ENCODE peak calls at places on chromosomes 16 and 17, in six cellular contexts. Z is mesothelial cell of epicardium; I is activated CD8-positive, alpha-beta memory T cell treated with anti-CD3 and anti-CD28 coated beads for 48 hours; O is activated T-cell treated with anti-CD3 and anti-CD28 coated beads for 24 hours; P is endothelial cell of umbilical vein; M is spleen. Y is an unnamed sample.

GRCh38 chr17:4607773-4608187 is 23.5 kb downstream of the SMTNL2 start:
- DNase-seq in Z (peak; percentile 71), I (no peak), O (no peak), P (peak; percentile 66), M (no peak), Y (no peak)

GRCh38 chr17:66873962-66874361 is 39.0 kb downstream of the CACNG5 start:
- DNase-seq in Z (no peak), I (no peak), O (no peak), P (no peak), M (no peak), Y (no peak)

GRCh38 chr16:86512860-86513470 is 2.6 kb downstream of the FOXF1 start:
- DNase-seq in Z (no peak), I (no peak), O (no peak), P (no peak), M (no peak), Y (no peak)

GRCh38 chr17:69523252-69523861 is 108.9 kb downstream of the MAP2K6 start:
- DNase-seq in Z (no peak), I (no peak), O (no peak), P (peak; percentile 76), M (no peak), Y (no peak)

GRCh38 chr17:81295678-81296381 is 723 bp upstream of the SLC38A10 start:
- DNase-seq in Z (no peak), I (no peak), O (peak; percentile 22), P (peak; percentile 50), M (no peak), Y (no peak)

GRCh38 chr16:84768798-84769177 is 51.0 kb upstream of the CRISPLD2 start:
- DNase-seq in Z (no peak), I (no peak), O (no peak), P (no peak), M (no peak), Y (no peak)

GRCh38 chr16:84085774-84086173 is 31.0 kb downstream of the MBTPS1 start:
- DNase-seq in Z (no peak), I (no peak), O (no peak), P (no peak), M (no peak), Y (no peak)

GRCh38 chr17:69643686-69644085 is 229.2 kb downstream of the MAP2K6 start:
- DNase-seq in Z (no peak), I (no peak), O (no peak), P (no peak), M (no peak), Y (no peak)

GRCh38 chr17:40952675-40953074 is 14.1 kb downstream of the KRT39 start:
- DNase-seq in Z (no peak), I (no peak), O (no peak), P (no peak), M (no peak), Y (no peak)

GRCh38 chr16:23353440-23353839 is 51.3 kb downstream of the SCNN1B start:
- DNase-seq in Z (no peak), I (no peak), O (no peak), P (no peak), M (peak; percentile 11), Y (no peak)

GRCh38 chr17:6574689-6575595 is 18.6 kb upstream of the PITPNM3 start:
- DNase-seq in Z (no peak), I (peak; percentile 30), O (peak; percentile 18), P (peak; percentile 69), M (peak; percentile 85), Y (peak; percentile 63)

GRCh38 chr16:88610080-88610479 is 28.3 kb upstream of the IL17C start:
- DNase-seq in Z (no peak), I (no peak), O (no peak), P (no peak), M (no peak), Y (no peak)

GRCh38 chr17:63171428-63172205 is 205.6 kb downstream of the TANC2 start:
- DNase-seq in Z (no peak), I (no peak), O (no peak), P (peak; percentile 61), M (no peak), Y (no peak)

GRCh38 chr17:70355185-70355584 is 185.9 kb downstream of the KCNJ2 start:
- DNase-seq in Z (no peak), I (no peak), O (no peak), P (no peak), M (no peak), Y (no peak)

GRCh38 chr17:74471341-74471740 is 4.9 kb downstream of the CD300A start:
- DNase-seq in Z (no peak), I (no peak), O (no peak), P (no peak), M (no peak), Y (no peak)

GRCh38 chr17:14152726-14153125 is 83.4 kb downstream of the COX10 start:
- DNase-seq in Z (no peak), I (no peak), O (no peak), P (no peak), M (no peak), Y (no peak)

GRCh38 chr17:78665952-78666920 is 89.0 kb upstream of the DNAH17 start:
- DNase-seq in Z (no peak), I (no peak), O (peak; percentile 26), P (peak; percentile 94), M (peak; percentile 74), Y (no peak)

GRCh38 chr17:48840441-48840840 is 9.6 kb downstream of the CALCOCO2 start:
- DNase-seq in Z (no peak), I (no peak), O (no peak), P (no peak), M (no peak), Y (no peak)

GRCh38 chr17:73357318-73357717 is 45.5 kb upstream of the CDC42EP4 start:
- DNase-seq in Z (no peak), I (no peak), O (no peak), P (no peak), M (no peak), Y (no peak)

GRCh38 chr17:1169471-1169908 is 10.3 kb downstream of the ABR start:
- DNase-seq in Z (no peak), I (no peak), O (no peak), P (no peak), M (no peak), Y (no peak)

GRCh38 chr17:7880076-7880868 is 8.3 kb upstream of the CHD3 start:
- DNase-seq in Z (no peak), I (no peak), O (no peak), P (no peak), M (no peak), Y (no peak)

GRCh38 chr16:53098526-53099317 is 43.9 kb downstream of the CHD9 start:
- DNase-seq in Z (peak; percentile 54), I (peak; percentile 32), O (peak; percentile 12), P (peak; percentile 95), M (peak; percentile 93), Y (no peak)

GRCh38 chr16:75580-76501 is 2.2 kb upstream of the MPG start:
- DNase-seq in Z (peak; percentile 55), I (no peak), O (no peak), P (peak; percentile 41), M (no peak), Y (no peak)

GRCh38 chr17:77476920-77477805 is 336.4 kb downstream of the SEC14L1 start:
- DNase-seq in Z (no peak), I (no peak), O (no peak), P (peak; percentile 30), M (no peak), Y (no peak)

GRCh38 chr17:29568331-29569244 is at the start of gene TP53I13:
- DNase-seq in Z (peak; percentile 84), I (peak; percentile 78), O (peak; percentile 88), P (peak; percentile 82), M (peak; percentile 98), Y (peak; percentile 90)

GRCh38 chr17:39551879-39552278 is 55.8 kb downstream of the NEUROD2 start:
- DNase-seq in Z (no peak), I (no peak), O (no peak), P (no peak), M (no peak), Y (no peak)

GRCh38 chr17:68910256-68910705 is 44.9 kb downstream of the ABCA8 start:
- DNase-seq in Z (no peak), I (no peak), O (no peak), P (no peak), M (no peak), Y (no peak)

GRCh38 chr17:42878123-42878880 is 22.3 kb upstream of the G6PC1 start:
- DNase-seq in Z (no peak), I (no peak), O (no peak), P (no peak), M (no peak), Y (no peak)

GRCh38 chr16:47939690-47940089 is 216.1 kb downstream of the ABCC12 start:
- DNase-seq in Z (no peak), I (no peak), O (no peak), P (no peak), M (no peak), Y (no peak)

GRCh38 chr17:17398188-17398927 is 78.4 kb upstream of the MED9 start:
- DNase-seq in Z (no peak), I (no peak), O (no peak), P (no peak), M (no peak), Y (no peak)

GRCh38 chr17:50173335-50173941 is 7.6 kb downstream of the SGCA start:
- DNase-seq in Z (no peak), I (no peak), O (no peak), P (peak; percentile 13), M (no peak), Y (no peak)

GRCh38 chr16:53967172-53967571 is 263.2 kb downstream of the FTO start:
- DNase-seq in Z (no peak), I (no peak), O (no peak), P (no peak), M (no peak), Y (no peak)